ENCODE peak calls at places on chromosomes 6 and 20, in five cellular contexts. P is CD8-positive, alpha-beta T cell; X is left ventricle myocardium inferior; Z is AG10803; W is astrocyte of the spinal cord. N is an unnamed sample.

GRCh38 chr6:20117474-20117873 is 94.8 kb downstream of the MBOAT1 start:
- DNase-seq in X (no peak), P (no peak), W (no peak), Z (no peak), N (no peak)

GRCh38 chr20:32155017-32155965 is 45.8 kb downstream of the TM9SF4 start:
- DNase-seq in Z (peak; percentile 77), W (peak; percentile 63), P (peak; percentile 18), X (peak; percentile 81), N (peak; percentile 75)

GRCh38 chr20:64065973-64066341 is 3.0 kb downstream of the TCEA2 start:
- DNase-seq in W (peak; percentile 81), P (peak; percentile 41), Z (peak; percentile 87), X (no peak), N (no peak)

GRCh38 chr6:43758617-43759050 is 11.4 kb upstream of the VEGFA start:
- DNase-seq in W (no peak), X (peak; percentile 13), Z (no peak), P (no peak), N (no peak)

GRCh38 chr20:47253860-47254259 is 102.6 kb downstream of the ZMYND8 start:
- DNase-seq in Z (no peak), X (no peak), W (no peak), P (no peak), N (no peak)

GRCh38 chr20:3980260-3981131 is 34.9 kb downstream of the RNF24 start:
- DNase-seq in W (peak; percentile 60), X (peak; percentile 22), Z (peak; percentile 58), P (no peak), N (no peak)

GRCh38 chr6:137222376-137222775 is 3.2 kb upstream of the IFNGR1 start:
- DNase-seq in P (no peak), W (no peak), X (no peak), Z (no peak), N (no peak)

GRCh38 chr6:148044261-148044731 is 298.3 kb upstream of the SASH1 start:
- DNase-seq in P (no peak), W (peak; percentile 75), X (no peak), Z (peak; percentile 2), N (no peak)

GRCh38 chr6:167858086-167858591 is 31.4 kb downstream of the AFDN start:
- DNase-seq in Z (peak; percentile 81), P (no peak), W (peak; percentile 87), X (no peak), N (no peak)

GRCh38 chr6:100453701-100454521 is 10.8 kb downstream of the SIM1 start:
- DNase-seq in W (no peak), P (no peak), Z (no peak), X (no peak), N (peak; percentile 64)

GRCh38 chr20:61065853-61066252 is 186.2 kb upstream of the CDH4 start:
- DNase-seq in X (no peak), P (no peak), Z (no peak), W (no peak), N (no peak)

GRCh38 chr20:15239542-15240206 is 902.3 kb upstream of the FLRT3 start:
- DNase-seq in Z (no peak), X (no peak), W (no peak), P (no peak), N (no peak)

GRCh38 chr20:15240801-15241200 is 903.4 kb upstream of the FLRT3 start:
- DNase-seq in Z (peak; percentile 17), W (peak; percentile 47), X (no peak), P (no peak), N (no peak)

GRCh38 chr20:15232243-15232642 is 894.8 kb upstream of the FLRT3 start:
- DNase-seq in Z (no peak), W (no peak), P (no peak), X (no peak), N (no peak)

GRCh38 chr20:15235799-15236198 is 898.4 kb upstream of the FLRT3 start:
- DNase-seq in X (no peak), P (no peak), Z (no peak), W (no peak), N (no peak)

GRCh38 chr20:15236812-15237211 is 899.4 kb upstream of the FLRT3 start:
- DNase-seq in W (peak; percentile 23), P (no peak), Z (peak; percentile 59), X (no peak), N (no peak)
- TF ChIP-seq CTCF in W (peak; percentile 61), P (no peak), Z (peak; percentile 66), X (peak; percentile 34), N (peak; percentile 26)

DNA sequence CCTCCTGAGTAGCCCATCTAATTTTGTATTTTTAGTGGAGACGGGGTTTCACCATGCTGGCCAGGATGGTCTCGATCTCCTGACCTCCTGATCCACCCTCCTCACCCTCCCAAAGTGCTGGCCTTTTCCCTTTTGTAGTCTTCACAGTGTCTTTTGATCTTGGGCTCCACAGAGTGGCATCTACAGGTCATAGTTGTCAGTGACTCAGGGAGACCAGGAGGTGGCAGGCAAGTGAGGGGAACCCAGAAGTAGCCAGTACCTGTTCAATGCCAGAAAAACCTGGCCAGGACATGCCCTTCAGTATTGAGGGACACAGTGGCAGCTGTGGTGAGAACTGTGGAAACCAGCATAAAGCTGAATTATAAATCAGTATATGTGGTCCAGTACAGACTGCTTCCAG is 19.6 kb downstream of the RPP21 start:
- DNase-seq in X (no peak), Z (no peak), P (no peak), W (no peak), N (no peak)
- TF ChIP-seq CTCF in X (no peak), Z (no peak), P (no peak), W (no peak), N (no peak)

DNA sequence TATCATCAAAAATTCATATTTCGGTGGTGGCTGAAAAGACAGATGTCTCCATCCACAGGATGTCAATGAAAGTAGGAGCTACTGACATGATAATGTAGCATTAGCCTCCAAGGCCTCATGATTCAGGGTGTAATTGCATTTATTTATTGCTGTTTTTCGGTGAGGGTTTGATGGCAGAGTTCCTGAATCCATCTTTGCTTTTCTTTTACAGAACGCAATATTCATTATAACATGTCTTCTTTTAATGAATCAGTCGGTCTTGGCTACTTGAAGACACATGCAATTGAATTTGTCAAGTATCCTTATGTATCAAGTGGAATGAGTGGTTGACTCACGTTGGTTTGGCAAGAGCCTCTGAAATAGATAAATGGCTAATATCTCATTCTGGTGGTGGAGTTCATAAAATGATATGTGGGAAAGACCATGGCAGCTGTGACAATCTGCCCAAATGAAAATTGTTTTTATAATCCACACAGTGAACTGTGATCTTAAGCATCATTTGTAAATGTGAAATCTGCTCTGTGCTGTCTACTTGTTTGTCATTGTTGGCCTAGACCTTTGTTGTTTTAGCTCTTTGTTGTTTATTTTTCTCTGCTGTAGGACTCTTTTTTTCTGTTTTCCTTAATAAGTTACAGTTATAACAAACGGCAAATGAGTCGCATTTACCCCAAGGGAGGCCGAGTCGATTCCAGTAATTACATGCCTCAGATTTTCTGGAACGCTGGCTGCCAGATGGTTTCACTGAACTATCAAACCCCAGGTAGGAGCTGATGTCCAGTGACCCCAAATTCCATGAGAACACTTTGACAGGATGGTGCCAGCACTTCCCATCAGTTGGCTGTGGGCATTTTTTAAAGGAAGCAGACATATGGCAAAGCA is 105.7 kb upstream of the LAMP5 start:
- DNase-seq in X (no peak), P (no peak), Z (peak; percentile 73), W (peak; percentile 72), N (no peak)
- TF ChIP-seq CTCF in X (no peak), P (peak; percentile 14), Z (no peak), W (no peak), N (peak; percentile 61)

DNA sequence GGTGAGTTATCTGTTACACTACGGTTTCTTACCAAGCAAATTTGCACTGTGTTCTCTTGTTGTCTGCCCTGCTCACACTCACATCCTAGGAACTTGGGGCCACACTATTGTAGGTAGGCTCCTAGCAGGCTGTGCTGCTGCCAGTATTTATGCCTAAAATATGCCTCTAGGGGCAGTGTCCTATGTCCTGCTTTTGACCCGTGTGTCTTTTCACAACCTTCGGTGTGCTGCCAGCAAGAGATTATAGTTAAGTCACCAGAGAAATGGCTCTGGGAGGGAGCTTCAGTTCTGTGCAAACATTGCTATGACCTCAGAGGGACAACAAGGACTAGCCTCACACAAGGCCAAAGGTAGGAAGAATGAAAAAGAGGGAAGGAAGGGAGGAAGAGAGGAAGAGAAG is 8.9 kb upstream of the TAAR5 start:
- DNase-seq in Z (no peak), W (no peak), X (no peak), P (no peak), N (no peak)
- TF ChIP-seq CTCF in Z (peak; percentile 32), W (peak; percentile 41), X (no peak), P (no peak), N (no peak)

DNA sequence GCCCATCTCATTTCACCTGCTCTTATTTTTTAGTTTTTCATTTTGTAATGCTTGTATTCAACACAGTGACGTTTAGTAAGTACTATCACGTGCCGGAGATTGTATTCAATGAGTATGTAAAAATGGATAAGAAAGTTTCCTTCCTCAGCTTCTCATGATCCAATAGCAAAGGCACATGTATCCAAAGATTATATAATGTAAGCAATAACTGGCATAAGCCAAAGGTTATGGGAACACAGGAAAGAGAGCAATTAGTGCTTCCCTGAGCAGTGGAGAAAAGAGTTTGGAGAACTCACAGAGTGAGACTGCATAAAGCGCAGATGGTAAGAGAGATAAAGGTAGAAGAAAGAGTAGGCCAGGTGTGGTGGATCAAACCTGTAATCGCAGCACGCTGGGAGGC is 21.8 kb upstream of the LTV1 start:
- DNase-seq in W (no peak), Z (no peak), X (no peak), P (no peak), N (no peak)
- TF ChIP-seq CTCF in W (no peak), Z (no peak), X (no peak), P (no peak), N (no peak)

GRCh38 chr6:13711726-13712484 is at the start of gene RANBP9:
- DNase-seq in X (peak; percentile 89), W (peak; percentile 96), Z (peak; percentile 92), P (peak; percentile 86), N (peak; percentile 89)

GRCh38 chr6:13712485-13712990 is 903 bp upstream of the RANBP9 start:
- DNase-seq in P (no peak), Z (peak; percentile 67), W (no peak), X (no peak), N (no peak)

GRCh38 chr6:13709698-13710551 is 1.7 kb downstream of the RANBP9 start:
- DNase-seq in W (peak; percentile 51), P (peak; percentile 25), X (no peak), Z (peak; percentile 31), N (no peak)

GRCh38 chr6:13710552-13711383 is 867 bp downstream of the RANBP9 start:
- DNase-seq in W (no peak), X (peak; percentile 27), P (peak; percentile 39), Z (no peak), N (peak; percentile 69)

DNA sequence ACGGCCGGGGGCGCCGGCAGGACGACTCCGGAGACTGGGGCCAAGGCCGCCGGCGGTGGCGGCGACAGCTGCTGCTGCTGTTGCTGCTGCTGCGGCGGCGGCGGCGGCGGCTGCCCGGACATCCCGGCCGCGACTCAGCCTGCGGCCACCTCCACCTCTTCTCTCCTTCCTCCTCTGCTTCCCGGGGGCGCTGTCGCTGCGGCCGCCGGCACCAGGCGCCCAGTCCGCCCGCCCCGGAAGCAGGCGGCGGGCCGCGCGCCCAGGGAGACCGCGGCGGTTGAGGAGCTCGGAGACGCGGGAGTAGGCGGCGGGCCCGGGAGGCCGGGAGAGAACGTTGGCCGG is 280 bp downstream of the RANBP9 start:
- DNase-seq in P (peak; percentile 66), W (no peak), X (no peak), Z (no peak), N (peak; percentile 68)
- TF ChIP-seq CTCF in P (no peak), W (peak; percentile 9), X (peak; percentile 48), Z (peak; percentile 10), N (no peak)

N was measured in glutamatergic neuron.